ENCODE peak calls at places on chromosomes 4 and X, in four cellular contexts. P is K562, X is fibroblast of the aortic adventitia, W is IMR-90. L is an unnamed sample.
A peak's percentile ranks its signal among the peaks of the same experiment; 100 is the strongest.

GRCh38 chr4:159684061-159684460 is 581.2 kb downstream of the RAPGEF2 start:
- DNase-seq in P (no peak), X (no peak), W (no peak), L (no peak)

GRCh38 chr4:55447826-55448225 is 52.1 kb downstream of the TMEM165 start:
- DNase-seq in P (no peak), X (peak; percentile 44), W (peak; percentile 50), L (no peak)

GRCh38 chrX:24245201-24245600 is 68.7 kb downstream of the SUPT20HL2 start:
- DNase-seq in P (no peak), X (peak; percentile 84), W (peak; percentile 70), L (no peak)

GRCh38 chr4:173807347-173807746 is 277.3 kb upstream of the HAND2 start:
- DNase-seq in P (no peak), X (peak; percentile 75), W (no peak), L (no peak)

GRCh38 chr4:8843597-8843996 is 28.0 kb downstream of the HMX1 start:
- DNase-seq in P (no peak), X (no peak), W (no peak), L (no peak)

GRCh38 chrX:9465380-9466114 is 689 bp downstream of the TBL1X start:
- DNase-seq in P (peak; percentile 13), X (no peak), W (no peak), L (no peak)

GRCh38 chrX:45187731-45188130 is 12.9 kb downstream of the DIPK2B start:
- DNase-seq in P (no peak), X (no peak), W (no peak), L (peak; percentile 43)

GRCh38 chr4:654871-655734 is 19.0 kb downstream of the ATP5ME start:
- DNase-seq in P (no peak), X (no peak), W (no peak), L (no peak)

GRCh38 chrX:86964321-86964720 is 553.3 kb upstream of the KLHL4 start:
- DNase-seq in P (no peak), X (no peak), W (no peak), L (no peak)

GRCh38 chr4:6916587-6917444 is 7.2 kb downstream of the TBC1D14 start:
- DNase-seq in P (peak; percentile 82), X (no peak), W (no peak), L (peak; percentile 34)

GRCh38 chrX:142661696-142662095 is 364.0 kb upstream of the SPANXN4 start:
- DNase-seq in P (no peak), X (no peak), W (no peak), L (no peak)

GRCh38 chrX:6228720-6229119 is at the start of gene NLGN4X:
- DNase-seq in P (no peak), X (no peak), W (no peak), L (no peak)

GRCh38 chr4:38980903-38981676 is 51.1 kb downstream of the TMEM156 start:
- DNase-seq in P (no peak), X (peak; percentile 69), W (peak; percentile 93), L (no peak)

GRCh38 chr4:173248690-173249089 is 80.1 kb downstream of the GALNT7 start:
- DNase-seq in P (no peak), X (no peak), W (no peak), L (no peak)

GRCh38 chr4:182264139-182264752 is 21.0 kb downstream of the TENM3 start:
- DNase-seq in P (no peak), X (no peak), W (no peak), L (no peak)

GRCh38 chr4:94235825-94236224 is 28.2 kb downstream of the SMARCAD1 start:
- DNase-seq in P (no peak), X (no peak), W (peak; percentile 16), L (no peak)

GRCh38 chr4:26489101-26489669 is 1.1 kb downstream of the CCKAR start:
- DNase-seq in P (no peak), X (no peak), W (no peak), L (no peak)

GRCh38 chrX:108285361-108285760 is 152.9 kb downstream of the COL4A6 start:
- DNase-seq in P (no peak), X (no peak), W (no peak), L (no peak)

GRCh38 chr4:4812145-4812782 is 47.2 kb upstream of the MSX1 start:
- DNase-seq in P (no peak), X (no peak), W (no peak), L (no peak)

GRCh38 chr4:142607976-142608375 is 238.1 kb downstream of the INPP4B start:
- DNase-seq in P (no peak), X (no peak), W (no peak), L (no peak)

GRCh38 chr4:185209031-185209851 is at the start of gene SNX25:
- DNase-seq in P (peak; percentile 92), X (peak; percentile 54), W (peak; percentile 65), L (peak; percentile 70)

GRCh38 chr4:74374561-74375327 is 9.8 kb downstream of the EREG start:
- DNase-seq in P (no peak), X (peak; percentile 54), W (peak; percentile 75), L (peak; percentile 67)

GRCh38 chrX:340641-341423 is 22.2 kb upstream of the GTPBP6 start:
- DNase-seq in P (no peak), X (no peak), W (no peak), L (no peak)

GRCh38 chr4:94334962-94335361 is 7.7 kb downstream of the HPGDS start:
- DNase-seq in P (no peak), X (no peak), W (no peak), L (peak; percentile 95)

GRCh38 chr4:53905935-53906377 is 158.4 kb downstream of the CHIC2 start:
- DNase-seq in P (no peak), X (peak; percentile 88), W (peak; percentile 78), L (peak; percentile 30)

GRCh38 chr4:179748837-179749236 is 2306.6 kb upstream of the AGA start:
- DNase-seq in P (no peak), X (no peak), W (no peak), L (no peak)

GRCh38 chr4:3342182-3342854 is 49.5 kb downstream of the RGS12 start:
- DNase-seq in P (no peak), X (peak; percentile 72), W (peak; percentile 95), L (no peak)

GRCh38 chr4:120557372-120557771 is 365.2 kb downstream of the PRDM5 start:
- DNase-seq in P (no peak), X (peak; percentile 2), W (peak; percentile 2), L (no peak)

GRCh38 chr4:25702848-25703247 is 47.2 kb downstream of the SLC34A2 start:
- DNase-seq in P (no peak), X (peak; percentile 89), W (peak; percentile 67), L (no peak)

GRCh38 chrX:35285289-35285962 is 342.8 kb downstream of the FAM47B start:
- DNase-seq in P (no peak), X (no peak), W (no peak), L (no peak)

GRCh38 chr4:60737858-60738257 is 462.3 kb upstream of the ADGRL3 start:
- DNase-seq in P (no peak), X (peak; percentile 57), W (peak; percentile 74), L (no peak)

GRCh38 chrX:87338510-87338909 is 179.1 kb upstream of the KLHL4 start:
- DNase-seq in P (no peak), X (peak; percentile 42), W (peak; percentile 2), L (peak; percentile 1)

GRCh38 chrX:47644557-47645091 is 5.7 kb downstream of the ELK1 start:
- DNase-seq in P (no peak), X (peak; percentile 43), W (peak; percentile 44), L (no peak)

GRCh38 chr4:186144596-186145569 is 40.4 kb downstream of the FAM149A start:
- DNase-seq in P (no peak), X (peak; percentile 52), W (peak; percentile 43), L (no peak)

GRCh38 chrX:129845616-129846190 is 2.0 kb upstream of the ZDHHC9 start:
- DNase-seq in P (no peak), X (no peak), W (no peak), L (no peak)

GRCh38 chr4:148874331-148874730 is 432.1 kb upstream of the NR3C2 start:
- DNase-seq in P (no peak), X (no peak), W (no peak), L (peak; percentile 23)
- TF ChIP-seq CTCF in P (no peak), X (no peak), W (no peak), L (peak; percentile 32)

GRCh38 chrX:37686348-37686736 is 751 bp downstream of the XK start:
- DNase-seq in P (no peak), X (no peak), W (no peak), L (no peak)
- H3K4me3 ChIP-seq in P (peak overlapping the region; percentile 54), X (no peak overlapping the region), W (peak overlapping the region; percentile 42), L (no peak overlapping the region)

GRCh38 chr4:78776031-78776728 is at the start of gene BMP2K:
- DNase-seq in P (peak; percentile 89), X (peak; percentile 66), W (peak; percentile 66), L (no peak)
- TF ChIP-seq CTCF in P (peak; percentile 51), X (no peak), W (no peak), L (peak; percentile 11)

DNA sequence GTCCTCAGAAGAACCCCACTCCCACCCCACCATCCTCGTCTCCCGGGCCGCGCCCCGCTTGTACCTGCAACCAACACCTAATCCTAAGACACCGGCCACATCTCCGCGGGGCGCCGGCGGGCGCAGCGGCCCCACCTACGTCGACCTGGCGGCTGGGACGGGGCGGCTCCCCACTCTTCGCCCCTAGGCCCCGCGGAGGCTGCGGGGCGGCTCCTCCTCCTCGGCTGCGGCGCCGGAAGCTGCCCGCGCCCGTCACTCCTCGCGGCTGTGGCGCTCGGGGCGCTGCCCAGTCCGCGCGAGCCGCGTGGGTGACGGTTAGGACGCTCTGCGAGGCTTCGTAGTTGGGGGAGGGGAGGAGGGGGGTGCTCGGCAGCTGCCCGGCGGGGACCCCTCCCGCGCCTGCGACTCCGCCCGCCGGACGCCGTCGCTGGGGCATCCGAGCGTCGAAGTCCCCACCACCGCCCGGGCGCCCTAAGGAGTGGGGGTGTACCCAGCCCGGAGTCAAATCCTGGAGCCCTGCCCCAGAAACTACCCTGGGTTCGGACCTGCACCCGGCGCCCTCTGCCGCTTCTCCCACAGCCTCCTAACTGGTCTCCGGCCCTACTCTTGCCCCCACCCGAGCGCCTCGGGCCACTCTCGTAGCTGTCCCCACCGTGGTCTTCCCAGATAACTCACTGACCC is at the start of gene CCDC158:
- DNase-seq in P (no peak), X (no peak), W (no peak), L (no peak)
- H3K4me3 ChIP-seq in P (no peak within 1 kb of the TSS), X (peak within 1 kb of the TSS; percentile 57), W (peak within 1 kb of the TSS; percentile 52), L (no peak within 1 kb of the TSS)

GRCh38 chrX:111568817-111569216 is 57.4 kb downstream of the SERTM2 start:
- DNase-seq in P (no peak), X (no peak), W (no peak), L (no peak)

GRCh38 chrX:111568356-111568755 is 56.9 kb downstream of the SERTM2 start:
- DNase-seq in P (peak; percentile 10), X (peak; percentile 1), W (peak; percentile 0), L (no peak)
- TF ChIP-seq CTCF in P (no peak), X (peak; percentile 49), W (peak; percentile 30), L (peak; percentile 58)

GRCh38 chr4:22634541-22635181 is 58.1 kb upstream of the GBA3 start:
- DNase-seq in P (no peak), X (no peak), W (no peak), L (no peak)
- H3K4me3 ChIP-seq in P (no peak overlapping the region), X (no peak overlapping the region), W (no peak overlapping the region), L (no peak overlapping the region)

DNA sequence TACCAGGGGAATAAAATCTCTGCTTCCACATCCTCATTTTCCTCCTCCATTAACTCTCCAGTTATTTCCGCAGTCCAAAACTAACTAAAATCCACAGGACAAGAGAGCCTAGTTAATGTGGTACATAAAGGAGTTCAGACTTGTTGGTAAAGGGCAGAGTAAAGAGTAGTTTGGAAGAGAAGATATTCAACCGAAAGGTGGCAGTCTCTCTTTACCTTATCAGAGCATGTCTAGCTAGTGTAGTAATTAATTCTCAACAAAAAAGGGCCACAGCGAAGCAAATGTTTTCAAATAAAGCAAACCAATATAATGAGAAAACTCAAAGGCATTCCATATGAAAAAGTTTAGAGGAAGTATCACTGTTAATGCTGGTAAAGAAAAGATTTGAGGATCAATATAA is 286.5 kb downstream of the GLUD2 start:
- DNase-seq in P (no peak), X (no peak), W (no peak), L (no peak)
- TF ChIP-seq CTCF in P (no peak), X (no peak), W (no peak), L (no peak)

GRCh38 chr4:57193164-57193810 is 83.1 kb upstream of the IGFBP7 start:
- DNase-seq in P (no peak), X (no peak), W (no peak), L (no peak)
- H3K4me3 ChIP-seq in P (no peak overlapping the region), X (no peak overlapping the region), W (no peak overlapping the region), L (no peak overlapping the region)